ENCODE peak calls at places on chromosome 9, in nine cellular contexts. T is midbrain, V is pancreas, Y is upper lobe of right lung, F is T1000, N is neuronal stem cell, D is astrocyte of the spinal cord, W is AG09319, J is COR-L47. R is an unnamed sample.

GRCh38 chr9:128421474-128422010 is 885 bp downstream of the CERCAM start:
- DNase-seq in T (no peak), V (no peak), Y (no peak), F (no peak), N (no peak), D (no peak), W (no peak), J (no peak), R (no peak)

GRCh38 chr9:33817327-33818166 is 587 bp downstream of the UBE2R2 start:
- DNase-seq in T (peak), V (no peak), Y (peak), F (peak), N (peak), D (peak), W (no peak), J (peak), R (peak)

GRCh38 chr9:69028754-69029153 is 6.8 kb upstream of the FXN start:
- DNase-seq in T (no peak), V (no peak), Y (no peak), F (no peak), N (no peak), D (peak), W (no peak), J (no peak), R (no peak)

GRCh38 chr9:128762664-128763449 is 8.9 kb downstream of the ZER1 start:
- DNase-seq in T (no peak), V (no peak), Y (no peak), F (no peak), N (no peak), D (no peak), W (no peak), J (no peak), R (no peak)

GRCh38 chr9:106859957-106860715 is 2.8 kb upstream of the ZNF462 start:
- DNase-seq in T (no peak), V (no peak), Y (peak), F (no peak), N (peak), D (peak), W (no peak), J (peak), R (no peak)

GRCh38 chr9:87518702-87519335 is 21.2 kb downstream of the DAPK1 start:
- DNase-seq in T (no peak), V (no peak), Y (no peak), F (no peak), N (no peak), D (no peak), W (no peak), J (no peak), R (no peak)

GRCh38 chr9:109780453-109781033 is 545 bp downstream of the PALM2AKAP2 start:
- DNase-seq in T (no peak), V (no peak), Y (no peak), F (no peak), N (peak), D (peak), W (no peak), J (no peak), R (no peak)

GRCh38 chr9:124776952-124777645 is at the start of gene OLFML2A:
- DNase-seq in T (no peak), V (peak), Y (peak), F (peak), N (no peak), D (peak), W (no peak), J (peak), R (no peak)

GRCh38 chr9:135770203-135770535 is 68.2 kb downstream of the KCNT1 start:
- DNase-seq in T (no peak), V (no peak), Y (no peak), F (no peak), N (no peak), D (no peak), W (no peak), J (no peak), R (no peak)